ENCODE peak calls at places on chromosomes 2 and 18, in eight cellular contexts. T, S, D, E, U, C, J and W are unnamed samples.

GRCh38 chr2:37877457-37878315 is 47.4 kb upstream of the RMDN2 start:
- DNase-seq in J (no peak), E (peak; percentile 83), S (no peak), C (no peak), D (no peak), U (no peak), T (peak; percentile 75), W (no peak)

GRCh38 chr18:70376137-70376913 is 87.5 kb downstream of the SOCS6 start:
- DNase-seq in E (no peak), U (no peak), C (no peak), J (no peak), D (peak; percentile 78), T (no peak), S (no peak), W (no peak)

GRCh38 chr2:239756392-239757153 is 268.6 kb downstream of the NDUFA10 start:
- DNase-seq in E (peak; percentile 84), T (peak; percentile 2), C (no peak), J (no peak), D (no peak), U (no peak), S (no peak), W (peak; percentile 21)

GRCh38 chr2:202588647-202589581 is 45.9 kb upstream of the FAM117B start:
- DNase-seq in T (peak; percentile 81), E (peak; percentile 76), U (peak; percentile 37), J (peak; percentile 79), S (no peak), C (peak; percentile 52), D (peak; percentile 86), W (peak; percentile 65)

GRCh38 chr2:221571391-221572179 is 519 bp downstream of the EPHA4 start:
- DNase-seq in T (peak; percentile 71), U (peak; percentile 83), J (no peak), C (peak; percentile 24), D (peak; percentile 69), S (peak; percentile 18), E (peak; percentile 18), W (no peak)

GRCh38 chr18:21996261-21996892 is 173.0 kb upstream of the GATA6 start:
- DNase-seq in S (no peak), D (peak; percentile 87), C (no peak), E (no peak), J (peak; percentile 66), U (no peak), T (no peak), W (peak; percentile 33)

GRCh38 chr2:95159690-95160449 is at the start of gene ZNF514:
- DNase-seq in S (no peak), J (peak; percentile 74), U (peak; percentile 94), D (peak; percentile 72), T (peak; percentile 74), E (peak; percentile 80), C (peak; percentile 84), W (peak; percentile 85)

GRCh38 chr2:37085731-37086147 is 1.4 kb downstream of the GPATCH11 start:
- DNase-seq in U (no peak), D (no peak), E (no peak), J (no peak), C (no peak), S (peak; percentile 12), T (peak; percentile 63), W (no peak)

GRCh38 chr2:122831644-122832043 is 1076.2 kb downstream of the TSN start:
- DNase-seq in E (no peak), C (no peak), T (peak; percentile 3), S (no peak), D (no peak), J (no peak), U (no peak), W (no peak)

GRCh38 chr2:237689569-237690131 is 62.3 kb downstream of the LRRFIP1 start:
- DNase-seq in S (no peak), T (no peak), E (no peak), U (no peak), C (no peak), J (no peak), D (no peak), W (peak; percentile 63)

GRCh38 chr2:117674172-117674571 is 140.3 kb upstream of the DDX18 start:
- DNase-seq in T (no peak), E (no peak), S (no peak), D (no peak), U (no peak), C (no peak), J (no peak), W (no peak)

GRCh38 chr2:56770490-56770889 is 586.7 kb downstream of the CCDC85A start:
- DNase-seq in E (no peak), U (no peak), T (peak; percentile 18), S (peak; percentile 13), C (no peak), D (no peak), J (no peak), W (no peak)

GRCh38 chr2:207792244-207792785 is 22.6 kb upstream of the FZD5 start:
- DNase-seq in S (peak; percentile 60), T (peak; percentile 70), U (no peak), C (no peak), D (peak; percentile 62), J (no peak), E (peak; percentile 54), W (no peak)

GRCh38 chr18:38940863-38941531 is 1375.4 kb upstream of the CELF4 start:
- DNase-seq in J (no peak), T (peak; percentile 89), E (peak; percentile 7), C (no peak), D (no peak), S (peak; percentile 97), U (no peak), W (no peak)

GRCh38 chr2:216083464-216084279 is 2.0 kb downstream of the TMEM169 start:
- DNase-seq in D (no peak), E (no peak), S (no peak), U (no peak), T (peak; percentile 78), J (no peak), C (no peak), W (no peak)

GRCh38 chr2:96733931-96734330 is 5.9 kb downstream of the LMAN2L start:
- DNase-seq in D (no peak), T (no peak), C (no peak), E (no peak), J (no peak), U (no peak), S (no peak), W (no peak)

GRCh38 chr18:44180683-44181082 is 500.0 kb upstream of the SETBP1 start:
- DNase-seq in J (no peak), S (peak; percentile 35), T (peak; percentile 69), D (no peak), U (no peak), C (no peak), E (no peak), W (no peak)

GRCh38 chr18:48674198-48674721 is 135.4 kb downstream of the CTIF start:
- DNase-seq in S (no peak), U (no peak), T (no peak), C (peak; percentile 31), J (peak; percentile 55), E (no peak), D (no peak), W (no peak)

GRCh38 chr2:43169987-43170732 is 56.2 kb downstream of the ZFP36L2 start:
- DNase-seq in D (no peak), C (no peak), S (no peak), U (peak; percentile 80), T (no peak), E (peak; percentile 75), J (no peak), W (no peak)

GRCh38 chr2:65220432-65221131 is 7.0 kb upstream of the ACTR2 start:
- DNase-seq in C (no peak), U (no peak), D (no peak), T (no peak), J (no peak), S (no peak), E (no peak), W (no peak)